ENCODE peak calls at places on chromosomes 7 and 10, in four cellular contexts. N is T1000, U is cardiac fibroblast, P is fibroblast of the aortic adventitia. D is an unnamed sample.

GRCh38 chr10:77498829-77499228 is 138.8 kb downstream of the KCNMA1 start:
- DNase-seq in N (no peak), U (no peak), P (no peak), D (no peak)

GRCh38 chr10:87635498-87636312 is 24.0 kb upstream of the PAPSS2 start:
- DNase-seq in N (peak), U (peak), P (peak), D (peak)

GRCh38 chr10:71536332-71536731 is 139.6 kb downstream of the CDH23 start:
- DNase-seq in N (no peak), U (peak), P (peak), D (no peak)

GRCh38 chr7:140568021-140568813 is 72.4 kb downstream of the DENND2A start:
- DNase-seq in N (no peak), U (no peak), P (no peak), D (no peak)

GRCh38 chr7:130966246-130967009 is 232.4 kb upstream of the KLF14 start:
- DNase-seq in N (no peak), U (peak), P (peak), D (peak)

GRCh38 chr7:144027070-144027469 is 21.7 kb upstream of the OR2A5 start:
- DNase-seq in N (no peak), U (peak), P (peak), D (peak)

GRCh38 chr7:106050002-106050742 is 61.9 kb downstream of the SYPL1 start:
- DNase-seq in N (no peak), U (peak), P (peak), D (peak)

GRCh38 chr7:26149391-26149977 is 2.5 kb upstream of the NFE2L3 start:
- DNase-seq in N (no peak), U (no peak), P (no peak), D (no peak)

GRCh38 chr10:80540644-80541143 is 3.0 kb downstream of the SH2D4B start:
- DNase-seq in N (no peak), U (no peak), P (no peak), D (no peak)

GRCh38 chr7:32161708-32162107 is 91.5 kb upstream of the PDE1C start:
- DNase-seq in N (no peak), U (peak), P (peak), D (peak)

GRCh38 chr7:77348371-77348813 is 67.8 kb downstream of the GSAP start:
- DNase-seq in N (no peak), U (peak), P (peak), D (peak)

GRCh38 chr7:38169862-38170261 is 8.2 kb upstream of the STARD3NL start:
- DNase-seq in N (peak), U (peak), P (peak), D (peak)

GRCh38 chr10:15856328-15857000 is 3.8 kb downstream of the MINDY3 start:
- DNase-seq in N (no peak), U (no peak), P (no peak), D (peak)

GRCh38 chr10:72097448-72098300 is 9.3 kb upstream of the SPOCK2 start:
- DNase-seq in N (peak), U (peak), P (peak), D (peak)

GRCh38 chr10:20396168-20396567 is 500.9 kb downstream of the NEBL start:
- DNase-seq in N (no peak), U (no peak), P (no peak), D (no peak)

GRCh38 chr7:130845581-130846085 is 111.6 kb upstream of the KLF14 start:
- DNase-seq in N (peak), U (peak), P (peak), D (peak)

GRCh38 chr10:18400201-18400910 is 251.0 kb downstream of the NSUN6 start:
- DNase-seq in N (no peak), U (no peak), P (no peak), D (peak)

GRCh38 chr7:143376396-143376795 is 4.7 kb upstream of the ZYX start:
- DNase-seq in N (no peak), U (no peak), P (no peak), D (no peak)

GRCh38 chr7:44110724-44111635 is 6.8 kb downstream of the AEBP1 start:
- DNase-seq in N (no peak), U (no peak), P (no peak), D (no peak)

GRCh38 chr7:149866817-149867447 is 6.8 kb upstream of the ATP6V0E2 start:
- DNase-seq in N (no peak), U (peak), P (peak), D (peak)

D was measured in foreskin fibroblast.